ENCODE peak calls at places on chromosomes 1 and 21, in seven cellular contexts. W is mucosa of descending colon, F is GM20000, N is psoas muscle, T is colonic mucosa, J is Calu3, U is left ventricle myocardium inferior. O is an unnamed sample.

GRCh38 chr1:168613038-168613451 is 36.6 kb downstream of the XCL1 start:
- DNase-seq in W (no peak), F (no peak), N (no peak), T (no peak), J (no peak), U (no peak), O (no peak)

GRCh38 chr1:241250465-241250864 is 106.5 kb downstream of the RGS7 start:
- DNase-seq in W (no peak), F (no peak), N (no peak), T (peak; percentile 30), J (peak; percentile 8), U (no peak), O (no peak)

GRCh38 chr1:208351838-208352237 is 107.7 kb upstream of the PLXNA2 start:
- DNase-seq in W (no peak), F (no peak), N (no peak), T (no peak), J (no peak), U (no peak), O (no peak)

GRCh38 chr1:81702903-81703302 is 97.8 kb upstream of the ADGRL2 start:
- DNase-seq in W (no peak), F (no peak), N (no peak), T (no peak), J (peak; percentile 28), U (no peak), O (peak; percentile 88)

GRCh38 chr1:67647036-67647798 is 37.8 kb upstream of the GADD45A start:
- DNase-seq in W (no peak), F (no peak), N (no peak), T (peak; percentile 49), J (no peak), U (no peak), O (no peak)

GRCh38 chr1:234844479-234845031 is 234.6 kb upstream of the IRF2BP2 start:
- DNase-seq in W (no peak), F (no peak), N (no peak), T (no peak), J (no peak), U (peak; percentile 42), O (no peak)

GRCh38 chr1:20983297-20983889 is 193.3 kb downstream of the EIF4G3 start:
- DNase-seq in W (no peak), F (no peak), N (no peak), T (no peak), J (no peak), U (no peak), O (no peak)

GRCh38 chr1:27574871-27575831 is 28.8 kb downstream of the AHDC1 start:
- DNase-seq in W (peak; percentile 80), F (no peak), N (peak; percentile 83), T (peak; percentile 74), J (peak; percentile 67), U (peak; percentile 85), O (peak; percentile 79)

GRCh38 chr21:46065215-46065992 is 32.5 kb upstream of the COL6A2 start:
- DNase-seq in W (no peak), F (no peak), N (peak; percentile 67), T (no peak), J (no peak), U (peak; percentile 63), O (peak; percentile 53)

GRCh38 chr1:38489844-38490270 is 369.7 kb downstream of the RRAGC start:
- DNase-seq in W (no peak), F (peak; percentile 64), N (no peak), T (peak; percentile 18), J (peak; percentile 58), U (no peak), O (no peak)

GRCh38 chr1:22754106-22754768 is 43.6 kb downstream of the EPHB2 start:
- DNase-seq in W (no peak), F (peak; percentile 76), N (no peak), T (no peak), J (no peak), U (no peak), O (peak; percentile 17)

GRCh38 chr1:11481019-11481418 is 2.1 kb downstream of the DISP3 start:
- DNase-seq in W (no peak), F (no peak), N (no peak), T (no peak), J (no peak), U (no peak), O (no peak)

GRCh38 chr1:115113781-115114180 is 24.5 kb upstream of the TSPAN2 start:
- DNase-seq in W (no peak), F (no peak), N (no peak), T (no peak), J (no peak), U (no peak), O (no peak)

GRCh38 chr1:28243685-28244439 is 7.9 kb downstream of the ATP5IF1 start:
- DNase-seq in W (no peak), F (no peak), N (no peak), T (no peak), J (no peak), U (no peak), O (no peak)

GRCh38 chr1:85393490-85393889 is 71.5 kb downstream of the DDAH1 start:
- DNase-seq in W (no peak), F (no peak), N (no peak), T (no peak), J (no peak), U (no peak), O (no peak)

GRCh38 chr1:202987255-202987654 is 19.9 kb upstream of the TMEM183A start:
- DNase-seq in W (no peak), F (no peak), N (no peak), T (no peak), J (no peak), U (no peak), O (no peak)

GRCh38 chr1:202979459-202979858 is 12.4 kb upstream of the CYB5R1 start:
- DNase-seq in W (no peak), F (no peak), N (no peak), T (no peak), J (no peak), U (no peak), O (no peak)

GRCh38 chr1:202982715-202983435 is 15.8 kb upstream of the CYB5R1 start:
- DNase-seq in W (no peak), F (no peak), N (no peak), T (no peak), J (no peak), U (no peak), O (no peak)

GRCh38 chr1:202976633-202977032 is 9.6 kb upstream of the CYB5R1 start:
- DNase-seq in W (no peak), F (no peak), N (no peak), T (no peak), J (no peak), U (no peak), O (no peak)

DNA sequence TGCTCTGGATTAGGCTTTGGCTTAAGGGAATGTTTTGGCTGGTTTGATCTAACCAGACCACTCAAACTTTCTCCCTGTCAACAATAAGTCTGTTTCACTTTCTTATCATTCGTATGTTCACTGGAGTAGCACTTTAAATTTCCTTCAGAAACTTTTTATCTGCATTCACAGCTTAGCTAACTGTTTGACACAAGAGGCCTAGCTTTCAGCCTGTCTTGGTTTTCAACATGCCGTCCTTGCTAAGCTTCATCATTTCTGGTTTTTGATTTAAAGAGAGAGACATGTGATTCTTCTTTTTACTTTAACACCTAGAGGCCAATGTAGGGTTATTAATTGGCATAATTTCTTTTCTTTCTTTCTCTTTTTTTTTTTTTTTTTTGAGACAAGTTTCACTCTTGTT is 14.9 kb upstream of the CYB5R1 start:
- DNase-seq in W (no peak), F (no peak), N (no peak), T (no peak), J (no peak), U (no peak), O (no peak)
- TF ChIP-seq CTCF in W (no peak), F (no peak), N (no peak), T (no peak), J (no peak), U (no peak), O (no peak)

GRCh38 chr1:24526940-24527542 is 24.4 kb downstream of the RCAN3 start:
- DNase-seq in W (no peak), F (no peak), N (no peak), T (peak; percentile 37), J (no peak), U (no peak), O (peak; percentile 17)
- TF ChIP-seq CTCF in W (peak; percentile 29), F (peak; percentile 24), N (peak; percentile 27), T (peak; percentile 45), J (peak; percentile 28), U (peak; percentile 64), O (peak; percentile 83)

GRCh38 chr1:198105185-198105584 is 51.6 kb upstream of the NEK7 start:
- DNase-seq in W (no peak), F (no peak), N (no peak), T (no peak), J (no peak), U (no peak), O (no peak)

GRCh38 chr1:198096390-198096789 is 60.4 kb upstream of the NEK7 start:
- DNase-seq in W (no peak), F (no peak), N (no peak), T (no peak), J (no peak), U (no peak), O (no peak)

GRCh38 chr1:198102454-198102791 is 54.4 kb upstream of the NEK7 start:
- DNase-seq in W (no peak), F (no peak), N (no peak), T (no peak), J (no peak), U (no peak), O (peak; percentile 57)

GRCh38 chr1:198101716-198102453 is 54.9 kb upstream of the NEK7 start:
- DNase-seq in W (no peak), F (no peak), N (no peak), T (no peak), J (no peak), U (no peak), O (peak; percentile 17)

GRCh38 chr1:198099755-198100154 is 57.0 kb upstream of the NEK7 start:
- DNase-seq in W (no peak), F (no peak), N (no peak), T (no peak), J (no peak), U (no peak), O (no peak)
- TF ChIP-seq CTCF in W (no peak), F (no peak), N (no peak), T (no peak), J (no peak), U (no peak), O (no peak)

GRCh38 chr1:102627145-102627544 is 481.2 kb downstream of the COL11A1 start:
- DNase-seq in W (no peak), F (no peak), N (no peak), T (no peak), J (no peak), U (no peak), O (no peak)

GRCh38 chr1:102630041-102630440 is 478.3 kb downstream of the COL11A1 start:
- DNase-seq in W (no peak), F (no peak), N (no peak), T (no peak), J (no peak), U (no peak), O (no peak)

DNA sequence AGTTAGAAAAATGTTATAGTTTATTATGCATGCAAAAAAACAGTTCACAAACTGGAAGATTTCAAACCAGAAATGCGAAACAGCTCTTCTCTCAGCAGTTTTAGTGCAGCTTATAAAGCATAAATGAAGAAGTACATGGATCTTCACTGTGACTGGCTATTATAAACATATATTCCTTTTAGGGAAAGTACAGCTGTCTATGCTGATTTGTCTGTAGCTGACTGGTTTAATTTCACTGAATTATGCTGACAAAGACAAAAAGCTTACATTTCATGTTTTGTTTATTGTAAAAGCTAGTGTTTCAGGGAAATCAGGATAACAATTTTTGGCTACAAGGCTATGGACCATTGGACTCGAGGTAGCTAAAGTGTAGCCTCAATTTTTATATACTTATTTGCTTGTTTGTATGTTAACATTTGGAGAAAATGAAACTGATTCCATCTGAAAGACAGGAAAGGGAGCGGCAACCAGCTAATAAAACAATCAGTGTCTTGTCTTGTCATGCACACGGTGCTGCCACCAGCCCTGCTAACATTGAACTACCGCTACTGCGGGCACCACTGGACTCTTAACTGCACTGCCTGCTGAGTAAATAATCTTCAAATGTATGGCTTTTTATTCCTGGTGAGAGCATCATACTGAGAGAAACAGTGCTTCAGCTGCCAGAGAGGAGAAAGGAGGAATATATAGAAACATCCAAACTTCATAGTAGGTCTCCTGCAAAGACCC is 480.1 kb downstream of the COL11A1 start:
- DNase-seq in W (no peak), F (no peak), N (no peak), T (no peak), J (no peak), U (no peak), O (no peak)
- TF ChIP-seq CTCF in W (no peak), F (no peak), N (no peak), T (no peak), J (no peak), U (no peak), O (no peak)

O was measured in HFFc6.